ENCODE peak calls at places on chromosome 5, in four cellular contexts. V is left ventricle myocardium inferior, E is heart left ventricle, W is DND-41. N is an unnamed sample.

GRCh38 chr5:50665091-50665490 is 1.3 kb upstream of the PARP8 start:
- DNase-seq in V (no peak), E (no peak), W (no peak), N (no peak)

GRCh38 chr5:43467100-43467499 is 16.6 kb downstream of the TMEM267 start:
- DNase-seq in V (no peak), E (no peak), W (no peak), N (no peak)

GRCh38 chr5:55303238-55303690 is 4.2 kb downstream of the DHX29 start:
- DNase-seq in V (no peak), E (no peak), W (no peak), N (no peak)

GRCh38 chr5:113122053-113122452 is 145.5 kb downstream of the DCP2 start:
- DNase-seq in V (peak; percentile 41), E (peak; percentile 35), W (no peak), N (no peak)

GRCh38 chr5:103894882-103895281 is 332.3 kb upstream of the NUDT12 start:
- DNase-seq in V (no peak), E (no peak), W (no peak), N (peak; percentile 55)

GRCh38 chr5:97544279-97545077 is 361.4 kb upstream of the RIOK2 start:
- DNase-seq in V (no peak), E (no peak), W (no peak), N (peak; percentile 61)

GRCh38 chr5:39164529-39165402 is 54.6 kb downstream of the FYB1 start:
- DNase-seq in V (no peak), E (no peak), W (no peak), N (no peak)

GRCh38 chr5:122081541-122081940 is 3.5 kb upstream of the LOX start:
- DNase-seq in V (no peak), E (no peak), W (no peak), N (no peak)

GRCh38 chr5:109053995-109054417 is 306.3 kb downstream of the FER start:
- DNase-seq in V (no peak), E (no peak), W (no peak), N (no peak)

GRCh38 chr5:119290161-119290569 is 65.7 kb upstream of the TNFAIP8 start:
- DNase-seq in V (no peak), E (no peak), W (peak; percentile 48), N (no peak)

GRCh38 chr5:88826959-88827585 is 55.9 kb downstream of the MEF2C start:
- DNase-seq in V (no peak), E (no peak), W (no peak), N (no peak)

GRCh38 chr5:85951707-85952210 is 666.0 kb upstream of the COX7C start:
- DNase-seq in V (no peak), E (no peak), W (no peak), N (no peak)

GRCh38 chr5:169567079-169567478 is 16.5 kb upstream of the SPDL1 start:
- DNase-seq in V (no peak), E (no peak), W (peak; percentile 43), N (peak; percentile 75)

GRCh38 chr5:136769900-136770684 is 404.7 kb upstream of the TRPC7 start:
- DNase-seq in V (peak; percentile 33), E (peak; percentile 62), W (peak; percentile 58), N (peak; percentile 94)

GRCh38 chr5:138303365-138303764 is 28.2 kb downstream of the CDC25C start:
- DNase-seq in V (no peak), E (no peak), W (no peak), N (no peak)

GRCh38 chr5:135593141-135593540 is 14.3 kb upstream of the CXCL14 start:
- DNase-seq in V (no peak), E (no peak), W (no peak), N (no peak)

GRCh38 chr5:115920171-115920725 is 42.0 kb upstream of the LVRN start:
- DNase-seq in V (no peak), E (no peak), W (no peak), N (no peak)

GRCh38 chr5:121870489-121870888 is 18.8 kb downstream of the FTMT start:
- DNase-seq in V (no peak), E (no peak), W (no peak), N (no peak)

GRCh38 chr5:141529873-141530272 is 41.0 kb downstream of the PCDHGC5 start:
- DNase-seq in V (no peak), E (no peak), W (no peak), N (no peak)

GRCh38 chr5:28958581-28958980 is 1920.2 kb upstream of the CDH9 start:
- DNase-seq in V (no peak), E (no peak), W (no peak), N (no peak)

GRCh38 chr5:126098330-126099017 is 324.7 kb upstream of the GRAMD2B start:
- DNase-seq in V (no peak), E (no peak), W (no peak), N (no peak)

GRCh38 chr5:128257096-128257495 is 173.5 kb downstream of the SLC12A2 start:
- DNase-seq in V (no peak), E (no peak), W (no peak), N (no peak)

GRCh38 chr5:39283231-39283818 is 64.0 kb upstream of the FYB1 start:
- DNase-seq in V (no peak), E (no peak), W (peak; percentile 74), N (peak; percentile 80)

GRCh38 chr5:107673368-107674136 is 2.8 kb upstream of the EFNA5 start:
- DNase-seq in V (peak; percentile 80), E (peak; percentile 86), W (peak; percentile 80), N (peak; percentile 96)

GRCh38 chr5:1052641-1053390 is 44.2 kb downstream of the NKD2 start:
- DNase-seq in V (peak; percentile 56), E (peak; percentile 65), W (no peak), N (no peak)

GRCh38 chr5:55176176-55176818 is 3.3 kb upstream of the CDC20B start:
- DNase-seq in V (peak; percentile 24), E (peak; percentile 28), W (no peak), N (peak; percentile 93)

GRCh38 chr5:36944607-36945225 is 68.1 kb downstream of the NIPBL start:
- DNase-seq in V (no peak), E (no peak), W (no peak), N (no peak)

DNA sequence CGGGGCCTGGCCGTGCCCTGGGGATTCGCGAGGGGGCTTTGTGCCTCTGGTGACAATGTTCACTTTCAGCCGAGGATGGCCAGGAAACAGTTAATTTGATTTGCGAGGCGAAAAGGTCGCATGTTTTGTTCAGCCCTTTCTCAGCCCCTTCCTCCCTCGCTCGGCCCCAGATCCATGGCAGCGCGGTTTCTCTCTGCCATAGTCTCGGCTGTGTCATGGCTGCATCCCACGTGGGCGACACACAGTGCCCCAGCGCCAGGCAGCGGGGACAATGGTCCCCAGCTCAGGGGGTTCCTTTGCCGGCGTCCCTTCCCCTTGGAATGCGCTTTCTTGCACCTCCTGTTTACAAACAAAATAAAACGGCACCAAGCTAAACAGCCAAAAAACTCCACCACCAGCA is 370.3 kb upstream of the IRX2 start:
- DNase-seq in V (no peak), E (no peak), W (no peak), N (peak; percentile 72)
- H3K27ac ChIP-seq in V (no peak overlapping the region), E (no peak overlapping the region), W (no peak overlapping the region), N (peak overlapping the region; percentile 40)

DNA sequence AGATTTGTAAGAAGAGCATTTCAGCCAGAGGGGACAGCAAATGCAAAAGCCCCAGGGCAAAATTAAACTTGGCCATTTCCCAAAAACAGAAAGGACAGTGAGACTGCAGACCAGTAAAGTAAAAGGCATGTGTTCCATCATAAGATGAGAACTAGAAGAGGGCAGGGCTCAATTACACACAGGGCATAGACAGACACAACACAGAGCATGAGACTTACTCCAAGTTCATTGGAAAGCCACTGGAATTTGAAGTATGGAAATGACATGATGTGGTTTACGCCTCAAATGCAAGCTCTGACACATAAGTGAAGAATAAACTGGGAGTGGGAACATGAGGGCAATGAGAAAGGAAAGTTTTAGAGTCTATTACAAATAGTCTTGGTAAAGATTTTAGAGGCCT is 446.6 kb upstream of the GRIA1 start:
- DNase-seq in V (no peak), E (no peak), W (no peak), N (no peak)
- H3K27ac ChIP-seq in V (no peak overlapping the region), E (no peak overlapping the region), W (no peak overlapping the region), N (no peak overlapping the region)

DNA sequence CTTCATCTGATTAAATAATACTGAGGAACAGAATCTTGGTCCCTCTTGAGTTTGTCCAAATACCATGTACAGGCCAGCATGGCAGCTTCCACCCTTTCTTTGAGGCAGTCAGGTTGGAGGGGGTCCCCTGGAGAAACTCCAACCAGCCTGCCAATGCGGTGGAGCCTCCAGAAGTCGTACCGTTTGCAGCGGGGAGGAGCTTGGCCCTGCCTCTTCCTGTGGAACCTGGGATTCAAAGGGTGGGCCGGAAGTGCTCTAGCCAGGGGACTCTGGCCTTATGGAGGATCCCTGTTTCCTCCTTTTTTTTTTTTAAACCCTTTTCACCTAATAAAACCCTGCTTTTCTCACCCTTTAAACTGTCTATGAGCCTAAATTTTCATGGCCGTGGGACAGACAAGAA is 216.3 kb upstream of the ZNF608 start:
- DNase-seq in V (no peak), E (no peak), W (no peak), N (peak; percentile 67)
- H3K27ac ChIP-seq in V (no peak overlapping the region), E (no peak overlapping the region), W (peak overlapping the region; percentile 39), N (no peak overlapping the region)

GRCh38 chr5:67814569-67815311 is 400.8 kb upstream of the PIK3R1 start:
- DNase-seq in V (no peak), E (no peak), W (no peak), N (no peak)
- H3K27ac ChIP-seq in V (peak overlapping the region; percentile 71), E (peak overlapping the region; percentile 36), W (peak overlapping the region; percentile 58), N (no peak overlapping the region)

DNA sequence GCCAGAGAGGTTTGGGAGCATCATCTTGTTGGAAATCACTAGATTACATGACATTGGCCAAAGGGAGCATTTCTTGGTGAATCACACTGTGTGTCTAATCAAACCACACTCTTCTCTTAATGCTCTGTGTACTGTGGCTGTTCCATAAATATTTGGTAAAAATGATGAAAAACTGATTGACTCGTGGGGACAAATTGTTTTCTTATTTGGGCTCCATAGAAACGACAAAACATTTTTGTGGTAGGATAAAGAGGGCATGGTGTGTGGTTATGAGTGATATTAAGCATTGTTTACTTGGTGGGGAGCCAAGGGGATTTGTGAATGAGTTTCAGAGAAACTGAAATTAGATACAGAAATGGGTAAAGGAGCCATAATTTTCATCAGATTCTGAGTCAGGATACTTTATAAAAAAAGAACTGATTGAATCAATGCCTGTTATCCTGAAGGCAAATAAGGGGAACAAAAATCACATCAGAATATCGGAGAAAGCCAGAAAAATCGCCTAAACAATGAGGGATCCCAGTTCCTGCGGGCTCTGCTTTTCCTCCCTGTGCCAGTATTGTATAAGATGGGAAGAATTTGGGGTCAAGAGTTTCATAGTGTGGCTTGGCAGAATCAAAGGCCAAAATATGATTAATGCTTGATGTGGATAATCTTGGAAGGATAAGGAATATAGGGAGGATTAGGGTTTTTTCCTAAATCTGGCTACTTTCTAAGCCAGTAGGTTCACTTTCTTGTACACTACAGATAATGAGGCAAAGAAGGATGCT is 33.3 kb downstream of the FBXL7 start:
- DNase-seq in V (no peak), E (no peak), W (no peak), N (no peak)
- H3K27ac ChIP-seq in V (no peak overlapping the region), E (no peak overlapping the region), W (no peak overlapping the region), N (no peak overlapping the region)

GRCh38 chr5:148998174-148998797 is 64.6 kb downstream of the SH3TC2 start:
- DNase-seq in V (no peak), E (no peak), W (no peak), N (peak; percentile 69)

GRCh38 chr5:148999741-149000140 is 63.1 kb downstream of the SH3TC2 start:
- DNase-seq in V (no peak), E (no peak), W (no peak), N (no peak)

GRCh38 chr5:149002761-149003689 is 59.8 kb downstream of the SH3TC2 start:
- DNase-seq in V (no peak), E (no peak), W (no peak), N (no peak)

GRCh38 chr5:149002053-149002452 is 60.8 kb downstream of the SH3TC2 start:
- DNase-seq in V (no peak), E (no peak), W (no peak), N (peak; percentile 84)

GRCh38 chr5:149001154-149001553 is 61.7 kb downstream of the SH3TC2 start:
- DNase-seq in V (no peak), E (no peak), W (no peak), N (no peak)
- H3K27ac ChIP-seq in V (peak overlapping the region; percentile 38), E (no peak overlapping the region), W (no peak overlapping the region), N (no peak overlapping the region)

GRCh38 chr5:93331864-93332263 is 249.2 kb downstream of the NR2F1-AS1 start:
- DNase-seq in V (no peak), E (no peak), W (no peak), N (no peak)
- H3K27ac ChIP-seq in V (peak overlapping the region; percentile 20), E (no peak overlapping the region), W (no peak overlapping the region), N (no peak overlapping the region)